ENCODE peak calls at places on chromosome 5, in four cellular contexts. F, G, L and V are unnamed samples.

GRCh38 chr5:107668154-107668932 is 2.4 kb downstream of the EFNA5 start:
- DNase-seq in F (no peak), G (peak; percentile 30), L (no peak), V (peak; percentile 4)

GRCh38 chr5:150227606-150228273 is 37.9 kb downstream of the SLC6A7 start:
- DNase-seq in F (peak; percentile 74), G (peak; percentile 21), L (no peak), V (no peak)

GRCh38 chr5:24773241-24773640 is 128.5 kb upstream of the CDH10 start:
- DNase-seq in F (peak; percentile 48), G (no peak), L (no peak), V (no peak)

GRCh38 chr5:172853355-172853975 is 19.4 kb downstream of the ERGIC1 start:
- DNase-seq in F (peak; percentile 83), G (no peak), L (no peak), V (peak; percentile 85)

GRCh38 chr5:177592010-177592834 is at the start of gene TMED9:
- DNase-seq in F (peak; percentile 73), G (peak; percentile 91), L (peak; percentile 83), V (peak; percentile 65)

GRCh38 chr5:172661536-172661935 is 20.5 kb downstream of the NEURL1B start:
- DNase-seq in F (no peak), G (no peak), L (no peak), V (no peak)

GRCh38 chr5:66661149-66661548 is 65.0 kb downstream of the MAST4 start:
- DNase-seq in F (peak; percentile 96), G (no peak), L (no peak), V (peak; percentile 83)

GRCh38 chr5:137735531-137736284 is at the start of gene KLHL3:
- DNase-seq in F (peak; percentile 28), G (peak; percentile 63), L (peak; percentile 30), V (peak; percentile 40)

GRCh38 chr5:2995035-2995434 is 243.6 kb upstream of the IRX2 start:
- DNase-seq in F (no peak), G (no peak), L (no peak), V (no peak)

GRCh38 chr5:123089971-123090640 is 1.1 kb downstream of the PRDM6 start:
- DNase-seq in F (peak; percentile 24), G (no peak), L (no peak), V (peak; percentile 25)

GRCh38 chr5:27124590-27124989 is 86.2 kb upstream of the CDH9 start:
- DNase-seq in F (peak; percentile 9), G (peak; percentile 6), L (no peak), V (peak; percentile 12)

GRCh38 chr5:170105643-170106611 is at the start of gene FOXI1:
- DNase-seq in F (no peak), G (no peak), L (no peak), V (no peak)

GRCh38 chr5:37789991-37790390 is 49.9 kb downstream of the GDNF start:
- DNase-seq in F (peak; percentile 95), G (peak; percentile 44), L (no peak), V (peak; percentile 40)

GRCh38 chr5:4777435-4777834 is 362.7 kb upstream of the ADAMTS16 start:
- DNase-seq in F (no peak), G (no peak), L (no peak), V (no peak)

DNA sequence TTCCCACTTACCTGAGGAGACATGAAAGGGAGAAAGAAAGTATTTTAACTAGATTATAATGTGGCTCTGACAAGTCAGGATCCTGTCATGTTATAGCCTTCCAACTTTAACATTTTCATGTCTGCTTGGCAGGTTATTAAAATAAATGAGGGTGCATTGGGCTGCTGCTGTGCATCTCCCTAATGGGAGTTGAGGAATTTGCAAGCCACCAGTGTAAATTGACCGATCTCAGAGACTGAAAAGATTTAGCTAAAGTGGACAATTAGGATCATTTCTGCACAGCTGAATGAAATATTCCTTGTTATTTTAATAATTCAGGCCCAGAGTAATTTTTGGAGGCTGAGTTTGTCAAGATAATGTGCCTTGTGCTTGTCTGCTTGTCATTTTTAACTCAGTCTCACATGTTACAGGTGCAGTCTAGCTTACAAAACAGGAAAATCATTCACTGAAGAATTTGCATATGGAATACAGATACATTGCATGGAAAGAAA is 366.3 kb upstream of the ADAMTS16 start:
- DNase-seq in F (no peak), G (no peak), L (no peak), V (no peak)
- TF ChIP-seq CTCF in F (no peak), G (no peak), L (no peak), V (no peak)

GRCh38 chr5:164230341-164230740 is 724.9 kb downstream of the MAT2B start:
- DNase-seq in F (no peak), G (no peak), L (no peak), V (no peak)
- TF ChIP-seq CTCF in F (no peak), G (no peak), L (no peak), V (no peak)

DNA sequence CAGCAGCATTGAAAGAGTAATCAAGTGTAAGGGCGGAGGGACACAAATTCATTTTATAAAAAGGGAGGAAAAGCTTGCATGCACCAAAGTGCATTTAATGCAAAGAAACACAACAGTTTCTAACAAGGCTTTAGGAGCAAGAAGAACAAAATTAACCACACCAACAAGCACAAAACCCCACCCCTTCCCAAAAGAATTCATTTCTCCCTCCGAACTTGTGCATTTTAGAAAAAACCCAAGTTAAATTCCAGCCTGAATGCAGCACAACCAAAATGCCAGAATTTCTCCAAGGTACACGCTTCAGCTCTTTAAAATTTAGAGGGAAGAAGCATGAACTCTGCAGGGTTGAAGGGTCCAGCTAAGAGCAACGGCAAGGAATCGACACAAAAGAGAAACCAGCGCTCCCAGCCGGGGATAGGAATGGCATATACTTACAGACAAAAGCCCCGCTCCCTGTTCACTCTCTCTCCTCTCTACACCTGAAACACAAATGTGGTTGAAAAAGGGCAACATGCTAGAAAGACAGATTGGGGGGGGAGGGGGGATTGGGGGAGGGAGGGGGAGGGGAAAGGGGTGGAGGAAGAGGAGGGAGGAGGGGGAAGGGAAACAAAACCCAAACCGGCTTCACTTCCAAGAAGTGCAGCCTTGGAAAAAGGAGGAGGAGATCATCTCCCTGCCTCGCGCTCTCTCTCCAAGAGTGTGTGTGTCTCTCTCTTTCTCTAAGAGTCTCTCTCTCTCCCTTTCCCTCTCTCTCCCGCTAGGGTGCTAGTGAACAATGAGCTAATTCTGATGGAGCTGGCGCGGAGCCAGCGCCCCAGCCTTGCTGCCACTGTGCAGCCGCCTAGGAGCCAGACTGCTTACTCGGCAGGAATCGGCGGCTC is at the start of gene NREP:
- DNase-seq in F (peak; percentile 97), G (peak; percentile 93), L (peak; percentile 53), V (peak; percentile 96)
- TF ChIP-seq CTCF in F (peak; percentile 62), G (peak; percentile 70), L (no peak), V (peak; percentile 79)

DNA sequence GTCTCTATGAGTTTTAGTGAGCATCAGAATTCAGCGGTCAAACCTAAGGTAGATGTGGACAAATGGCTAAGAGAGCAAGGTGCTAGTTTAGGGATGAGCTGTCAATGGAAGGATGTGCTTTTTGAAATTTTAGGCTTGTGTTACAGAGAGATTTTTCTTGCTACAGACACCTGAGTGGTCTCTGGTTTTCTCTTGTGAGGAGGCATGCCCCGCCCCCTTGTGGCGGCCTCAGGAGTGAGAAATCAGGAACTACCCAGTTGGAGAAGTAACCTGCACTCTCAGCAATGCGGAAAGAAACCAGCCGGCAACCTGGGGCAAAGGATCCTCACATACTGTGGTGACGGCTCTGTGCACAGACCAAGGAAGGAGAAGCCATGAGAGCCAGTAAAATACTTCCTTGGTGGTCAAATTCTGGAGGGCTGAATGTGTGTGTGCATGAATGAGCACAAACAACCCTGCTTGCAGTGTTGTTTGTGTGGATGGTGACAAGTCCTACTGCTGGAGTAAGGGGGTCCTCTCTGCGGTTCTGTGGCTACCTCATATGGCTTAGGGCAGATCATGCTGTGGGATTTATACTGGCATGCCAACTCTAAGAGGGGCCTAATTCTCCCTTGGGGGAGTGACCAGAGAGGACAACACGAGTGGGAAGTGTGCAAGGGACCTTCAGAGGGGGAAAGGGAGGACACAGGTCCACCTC is 16.7 kb upstream of the HSD17B4 start:
- DNase-seq in F (peak; percentile 51), G (peak; percentile 32), L (peak; percentile 68), V (peak; percentile 52)
- TF ChIP-seq CTCF in F (peak; percentile 67), G (peak; percentile 77), L (peak; percentile 65), V (peak; percentile 67)

DNA sequence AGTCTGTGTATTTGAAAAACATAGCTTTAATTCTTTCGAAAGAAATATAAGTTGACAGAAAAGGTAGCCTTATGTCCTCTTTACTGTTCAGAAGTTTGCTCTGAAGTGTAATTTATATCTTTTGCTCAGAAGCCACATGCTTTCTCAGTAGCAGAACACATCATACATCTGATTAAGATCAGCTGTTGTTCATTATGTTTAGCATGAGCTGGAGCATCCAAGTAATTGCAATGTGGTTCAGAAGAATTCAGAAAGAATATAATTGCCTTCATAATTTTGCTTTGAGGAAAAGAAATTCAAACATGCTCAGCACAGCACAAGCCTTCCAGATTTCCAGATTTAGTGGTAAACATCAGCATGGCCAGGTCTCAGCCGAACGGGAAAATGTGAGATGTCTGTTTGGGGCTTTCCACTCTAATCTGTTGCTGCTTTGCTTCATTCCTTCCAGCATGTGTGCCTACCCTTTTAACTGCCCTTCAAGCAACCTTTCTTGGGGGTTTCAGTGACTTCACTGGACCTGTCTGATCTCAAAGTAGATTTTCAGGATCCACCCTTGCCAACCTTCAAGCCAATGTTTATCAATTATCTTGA is 66.0 kb downstream of the ITGA1 start:
- DNase-seq in F (peak; percentile 85), G (no peak), L (no peak), V (no peak)
- TF ChIP-seq CTCF in F (peak; percentile 24), G (no peak), L (no peak), V (no peak)

DNA sequence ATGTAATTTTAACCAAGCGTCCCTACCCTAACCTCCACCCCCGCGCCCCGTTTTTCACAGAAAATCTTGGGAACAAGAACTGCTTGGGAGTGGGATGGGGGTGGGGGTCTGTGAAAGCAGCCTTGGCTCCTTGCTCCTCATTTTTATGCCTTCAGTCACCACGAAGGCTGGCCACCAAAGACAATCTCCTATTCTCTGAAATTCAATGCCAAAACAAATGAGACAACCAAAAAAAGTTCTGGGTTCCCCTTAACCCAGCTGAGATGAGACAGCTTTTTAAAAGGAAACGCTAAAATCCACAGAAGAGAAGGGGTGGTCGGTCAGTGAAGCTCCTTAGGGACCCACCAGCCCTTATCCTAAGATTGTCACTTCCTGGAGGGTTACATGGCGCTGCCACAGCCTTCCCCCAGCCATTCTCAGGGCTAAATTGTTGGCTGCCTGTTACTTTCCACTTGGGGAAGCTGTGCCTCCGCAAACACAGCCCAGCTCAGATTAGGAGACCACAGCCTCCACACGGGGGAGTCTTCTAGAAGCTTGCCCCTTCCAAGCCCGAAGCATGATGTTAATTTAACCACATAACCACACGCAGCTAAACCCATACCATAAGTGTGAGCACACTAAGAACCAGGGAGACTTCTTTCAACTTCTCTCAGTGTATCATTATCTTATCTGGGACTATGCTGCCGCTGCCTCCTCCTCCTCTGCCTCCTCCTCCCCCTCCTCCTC is 136.3 kb downstream of the FOXD1 start:
- DNase-seq in F (peak; percentile 95), G (no peak), L (no peak), V (peak; percentile 89)
- TF ChIP-seq CTCF in F (peak; percentile 72), G (no peak), L (no peak), V (peak; percentile 63)